ENCODE peak calls at places on chromosome 6, in four cellular contexts. P is H1, H is HepG2, T is K562. J is an unnamed sample.

GRCh38 chr6:10322991-10323390 is 91.9 kb downstream of the TFAP2A start:
- DNase-seq in P (no peak), H (no peak), T (no peak), J (no peak)

GRCh38 chr6:23316131-23316530 is 746.8 kb downstream of the HDGFL1 start:
- DNase-seq in P (no peak), H (no peak), T (no peak), J (peak; percentile 82)

GRCh38 chr6:151300267-151300930 is 60.6 kb downstream of the AKAP12 start:
- DNase-seq in P (no peak), H (no peak), T (no peak), J (no peak)

GRCh38 chr6:118776607-118777549 is 117.1 kb upstream of the ASF1A start:
- DNase-seq in P (peak; percentile 53), H (peak; percentile 64), T (peak; percentile 62), J (peak; percentile 84)

GRCh38 chr6:135902756-135903331 is 51.3 kb downstream of the PDE7B start:
- DNase-seq in P (no peak), H (no peak), T (no peak), J (peak; percentile 21)

GRCh38 chr6:139713911-139714527 is 339.6 kb upstream of the CITED2 start:
- DNase-seq in P (no peak), H (no peak), T (no peak), J (no peak)

GRCh38 chr6:25713802-25714201 is 40.7 kb upstream of the SLC17A4 start:
- DNase-seq in P (no peak), H (no peak), T (no peak), J (no peak)

GRCh38 chr6:145028144-145028818 is 707.0 kb downstream of the EPM2A start:
- DNase-seq in P (no peak), H (peak; percentile 11), T (no peak), J (peak; percentile 59)

GRCh38 chr6:45741437-45742166 is 274.1 kb downstream of the CLIC5 start:
- DNase-seq in P (no peak), H (no peak), T (no peak), J (no peak)

GRCh38 chr6:89242574-89243330 is 25.6 kb upstream of the GABRR1 start:
- DNase-seq in P (no peak), H (peak; percentile 44), T (no peak), J (peak; percentile 60)

GRCh38 chr6:136251394-136251793 is 1.3 kb upstream of the MTFR2 start:
- DNase-seq in P (no peak), H (no peak), T (peak; percentile 48), J (peak; percentile 30)

GRCh38 chr6:10521104-10521808 is at the start of gene GCNT2:
- DNase-seq in P (peak; percentile 59), H (peak; percentile 92), T (no peak), J (peak; percentile 66)

GRCh38 chr6:95352064-95352463 is 225.3 kb upstream of the MANEA start:
- DNase-seq in P (no peak), H (no peak), T (no peak), J (no peak)

GRCh38 chr6:168138436-168138835 is 59.4 kb upstream of the FRMD1 start:
- DNase-seq in P (no peak), H (no peak), T (no peak), J (no peak)

GRCh38 chr6:6795396-6795795 is 206.9 kb downstream of the LY86 start:
- DNase-seq in P (no peak), H (no peak), T (no peak), J (no peak)

GRCh38 chr6:40252531-40253258 is 318.4 kb upstream of the MOCS1 start:
- DNase-seq in P (no peak), H (no peak), T (no peak), J (no peak)

GRCh38 chr6:113352831-113353230 is 504.3 kb upstream of the MARCKS start:
- DNase-seq in P (no peak), H (no peak), T (no peak), J (no peak)

GRCh38 chr6:164581563-164581962 is 727.8 kb downstream of the C6orf118 start:
- DNase-seq in P (no peak), H (no peak), T (no peak), J (no peak)

GRCh38 chr6:36160147-36160760 is 29.9 kb downstream of the MAPK13 start:
- DNase-seq in P (no peak), H (no peak), T (no peak), J (no peak)

GRCh38 chr6:145756170-145756662 is 20.9 kb upstream of the EPM2A start:
- DNase-seq in P (no peak), H (no peak), T (no peak), J (peak; percentile 28)

GRCh38 chr6:94254689-94255088 is 835.3 kb upstream of the EPHA7 start:
- DNase-seq in P (no peak), H (peak; percentile 4), T (no peak), J (no peak)

GRCh38 chr6:52929321-52930164 is 20.0 kb upstream of the GSTA3 start:
- DNase-seq in P (no peak), H (peak; percentile 43), T (no peak), J (peak; percentile 58)

GRCh38 chr6:112325449-112325848 is 21.7 kb upstream of the RFPL4B start:
- DNase-seq in P (no peak), H (no peak), T (no peak), J (no peak)

GRCh38 chr6:73854998-73855718 is 159.2 kb downstream of the CD109 start:
- DNase-seq in P (no peak), H (peak; percentile 46), T (peak; percentile 31), J (peak; percentile 50)

GRCh38 chr6:3762852-3763251 is 11.3 kb upstream of the PXDC1 start:
- DNase-seq in P (no peak), H (no peak), T (no peak), J (no peak)

GRCh38 chr6:25413506-25413905 is 134.3 kb downstream of the CARMIL1 start:
- DNase-seq in P (no peak), H (no peak), T (no peak), J (no peak)

GRCh38 chr6:40334496-40334895 is 252.7 kb downstream of the LRFN2 start:
- DNase-seq in P (no peak), H (no peak), T (no peak), J (no peak)

GRCh38 chr6:36769161-36769675 is 70.0 kb downstream of the CPNE5 start:
- DNase-seq in P (no peak), H (no peak), T (no peak), J (no peak)

DNA sequence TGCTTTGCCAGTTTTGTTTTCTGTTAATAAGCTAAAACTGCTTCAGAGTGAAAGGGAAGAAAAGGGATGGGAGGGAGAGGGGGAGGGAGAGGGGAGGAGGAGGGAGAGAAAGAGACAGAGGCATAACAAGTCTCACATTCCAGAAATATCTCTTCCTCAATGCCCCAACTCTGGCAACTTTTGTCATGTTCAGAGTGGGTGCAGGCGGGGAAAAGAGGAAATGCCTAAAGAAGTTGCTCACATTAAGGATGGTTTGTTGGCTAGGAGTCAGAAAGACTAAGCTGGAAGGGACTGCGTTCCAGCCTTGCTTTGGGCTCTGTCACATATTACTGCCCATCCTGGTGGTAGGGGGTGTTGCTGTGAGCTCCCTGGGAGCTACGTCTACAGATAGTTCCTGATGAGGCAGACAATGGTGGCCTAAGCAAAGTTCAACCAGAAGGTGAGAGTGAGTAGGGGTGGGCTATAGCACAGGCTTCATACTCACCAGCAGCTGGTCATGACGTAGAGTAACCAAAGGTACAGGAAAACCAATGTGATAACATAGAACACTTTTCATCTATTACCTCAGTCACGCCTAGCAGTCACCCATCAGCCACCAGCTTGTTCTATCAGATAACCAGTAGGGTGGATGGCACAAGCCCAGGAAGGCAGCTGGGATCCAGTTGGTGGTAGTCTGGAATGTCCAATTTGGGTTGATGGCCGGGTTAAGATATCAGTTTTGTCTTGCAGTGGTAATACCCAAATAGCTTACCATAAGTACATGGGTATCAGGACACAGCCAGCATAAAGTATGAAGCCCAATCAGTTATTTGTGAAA is 2.1 kb downstream of the TSPYL4 start:
- DNase-seq in P (no peak), H (no peak), T (no peak), J (peak; percentile 77)
- H3K9ac ChIP-seq in P (no peak overlapping the region), H (no peak overlapping the region), T (no peak overlapping the region), J (peak overlapping the region; percentile 80)

DNA sequence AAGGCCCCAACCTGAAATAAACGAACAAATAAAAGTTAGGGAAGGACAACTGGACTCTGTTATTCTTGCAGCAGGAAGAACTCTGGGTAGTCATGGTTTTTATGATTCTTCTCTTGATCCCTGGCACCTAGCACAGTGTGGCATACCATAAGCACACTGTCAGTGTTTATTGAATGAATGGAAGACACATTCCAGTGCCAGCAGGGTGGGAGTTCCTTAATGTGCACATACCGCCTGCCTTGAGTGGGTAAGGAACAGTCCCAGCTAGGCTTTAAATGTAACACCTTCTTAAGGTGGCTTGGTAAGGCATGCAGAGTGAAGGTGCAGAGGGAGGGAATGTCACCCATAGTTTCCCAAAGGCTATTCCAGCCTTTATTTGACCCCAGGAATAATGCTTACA is 162.9 kb upstream of the CEP162 start:
- DNase-seq in P (no peak), H (no peak), T (no peak), J (no peak)
- TF ChIP-seq POLR2A in P (no peak), H (no peak), T (no peak), J (no peak)

GRCh38 chr6:108764580-108764950 is 83.7 kb upstream of the ARMC2 start:
- DNase-seq in P (no peak), H (peak; percentile 84), T (no peak), J (peak; percentile 52)
- TF ChIP-seq JUN in P (no peak), H (no peak), T (no peak), J (no peak)

GRCh38 chr6:33700391-33701050 is 11.0 kb downstream of the UQCC2 start:
- DNase-seq in P (peak; percentile 84), H (peak; percentile 58), T (peak; percentile 76), J (peak; percentile 81)
- H3K9ac ChIP-seq in P (no peak overlapping the region), H (no peak overlapping the region), T (no peak overlapping the region), J (peak overlapping the region; percentile 20)

DNA sequence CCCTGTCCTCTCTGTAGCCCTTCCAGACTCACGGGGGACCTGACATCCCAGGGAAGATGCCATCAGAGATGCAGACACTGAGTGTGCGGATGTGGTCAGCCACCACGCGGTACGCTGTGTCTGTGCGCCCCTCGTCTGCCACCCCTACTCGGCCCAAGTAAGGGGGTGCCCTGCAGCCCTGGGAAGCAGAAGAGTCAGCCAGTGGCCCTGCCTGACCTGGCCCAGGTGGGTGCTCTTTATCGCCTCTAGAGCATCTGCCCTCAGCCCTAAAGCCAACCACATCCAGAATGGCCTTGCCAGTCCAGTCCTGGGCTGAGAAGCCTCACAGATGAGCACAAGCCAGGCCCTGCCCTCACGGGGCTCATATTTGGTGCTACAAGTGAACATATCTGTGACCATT is 5.9 kb downstream of the AARS2 start:
- DNase-seq in P (no peak), H (no peak), T (no peak), J (no peak)
- TF ChIP-seq POLR2A in P (no peak), H (no peak), T (no peak), J (no peak)

DNA sequence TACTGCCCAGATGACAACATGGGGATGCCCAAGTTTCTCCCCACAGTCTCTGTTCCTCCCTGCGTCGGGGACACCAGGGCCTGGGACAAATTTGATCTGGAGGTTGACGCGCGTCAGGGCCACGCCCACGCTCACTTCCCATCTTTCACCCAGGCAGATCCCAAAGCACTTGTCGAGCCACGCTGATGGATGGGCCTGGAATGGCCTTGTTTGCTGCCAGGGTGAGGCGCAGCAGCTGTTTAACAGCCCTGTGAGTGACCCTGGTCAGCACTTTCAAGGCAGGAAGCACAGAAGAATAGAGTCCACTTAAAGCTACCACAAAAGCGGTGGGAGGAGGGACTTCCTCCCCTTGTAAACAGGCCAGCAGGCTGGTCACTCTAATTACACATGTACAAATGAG is 324.7 kb upstream of the JARID2 start:
- DNase-seq in P (no peak), H (no peak), T (peak; percentile 26), J (no peak)
- TF ChIP-seq JUN in P (no peak), H (no peak), T (no peak), J (no peak)

DNA sequence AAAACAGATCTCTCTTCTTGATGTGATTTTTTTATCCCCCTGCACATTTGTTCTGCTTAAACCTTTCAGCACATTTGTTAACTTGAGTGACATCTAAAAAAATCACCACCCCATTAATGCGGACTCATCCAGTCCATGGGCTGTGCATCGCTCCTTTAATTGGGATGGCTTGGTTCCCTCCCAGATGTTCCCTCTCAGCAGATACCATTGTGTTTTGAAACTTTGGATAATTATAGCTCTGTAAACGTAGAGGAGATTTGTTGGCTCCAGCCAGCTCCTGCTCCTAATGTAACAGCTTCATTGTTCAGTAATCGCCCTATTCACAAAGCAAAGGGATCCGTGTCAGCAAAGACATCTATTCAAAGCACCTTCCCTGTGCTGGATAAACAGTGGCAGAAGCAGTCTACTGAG is 323.8 kb downstream of the CD83 start:
- DNase-seq in P (no peak), H (no peak), T (no peak), J (no peak)
- H3K9ac ChIP-seq in P (no peak overlapping the region), H (no peak overlapping the region), T (no peak overlapping the region), J (no peak overlapping the region)